ENCODE peak calls at places on chromosomes 2 and 18, in six cellular contexts. R is kidney, N is GM23248, O is IMR-90, Q is Panc1, I is heart left ventricle. A is an unnamed sample.
A peak's percentile ranks its signal among the peaks of the same experiment; 100 is the strongest.

GRCh38 chr2:16633632-16634430 is 31.8 kb downstream of the CYRIA start:
- DNase-seq in N (no peak), Q (no peak), I (no peak), R (no peak), O (peak; percentile 55), A (no peak)

GRCh38 chr2:33380661-33381183 is 95.7 kb upstream of the RASGRP3 start:
- DNase-seq in R (no peak), N (no peak), I (no peak), O (no peak), Q (no peak), A (no peak)

GRCh38 chr2:150232871-150233270 is 254.6 kb downstream of the RND3 start:
- DNase-seq in I (no peak), R (no peak), O (no peak), Q (no peak), N (no peak), A (no peak)

GRCh38 chr18:39863916-39864315 is 2091.1 kb upstream of the PIK3C3 start:
- DNase-seq in O (no peak), Q (no peak), N (no peak), I (no peak), R (no peak), A (no peak)

GRCh38 chr2:50143822-50144575 is 887.9 kb downstream of the NRXN1 start:
- DNase-seq in I (no peak), N (peak; percentile 71), R (no peak), O (no peak), Q (peak; percentile 35), A (no peak)

GRCh38 chr2:44130441-44130840 is 38.2 kb upstream of the PPM1B start:
- DNase-seq in R (no peak), O (peak; percentile 73), I (no peak), N (peak; percentile 72), Q (no peak), A (no peak)

GRCh38 chr2:224309216-224309615 is 92.7 kb downstream of the FAM124B start:
- DNase-seq in I (no peak), O (no peak), N (peak; percentile 37), Q (no peak), R (no peak), A (no peak)

GRCh38 chr2:33033524-33034150 is 86.9 kb downstream of the LTBP1 start:
- DNase-seq in N (peak; percentile 76), Q (no peak), O (peak; percentile 66), R (no peak), I (no peak), A (no peak)

GRCh38 chr18:46343940-46344372 is 239.8 kb downstream of the HAUS1 start:
- DNase-seq in R (no peak), N (no peak), I (peak; percentile 52), Q (no peak), O (no peak), A (no peak)

GRCh38 chr2:235171511-235172130 is 219.8 kb downstream of the SH3BP4 start:
- DNase-seq in Q (no peak), O (peak; percentile 81), N (peak; percentile 90), I (no peak), R (no peak), A (no peak)

GRCh38 chr2:46723346-46723745 is 192.3 kb downstream of the MCFD2 start:
- DNase-seq in I (no peak), Q (no peak), R (no peak), N (peak; percentile 33), O (no peak), A (no peak)

GRCh38 chr18:3983351-3983969 is 471.6 kb downstream of the DLGAP1 start:
- DNase-seq in N (peak; percentile 95), I (no peak), Q (no peak), R (no peak), O (peak; percentile 91), A (no peak)

GRCh38 chr2:132542953-132543569 is 126.5 kb downstream of the GPR39 start:
- DNase-seq in R (no peak), I (no peak), O (peak; percentile 16), N (no peak), Q (no peak), A (no peak)

GRCh38 chr2:157592374-157592773 is 36.3 kb downstream of the ACVR1C start:
- DNase-seq in I (no peak), R (no peak), Q (no peak), O (no peak), N (no peak), A (no peak)

GRCh38 chr18:51350081-51350480 is 152.6 kb upstream of the MEX3C start:
- DNase-seq in N (no peak), O (no peak), R (no peak), Q (no peak), I (no peak), A (no peak)

GRCh38 chr2:137199751-137200150 is 434.4 kb downstream of the THSD7B start:
- DNase-seq in Q (no peak), O (no peak), N (no peak), I (no peak), R (no peak), A (no peak)

GRCh38 chr2:120208381-120209353 is 14.5 kb downstream of the TMEM185B start:
- DNase-seq in R (no peak), I (no peak), Q (no peak), O (no peak), N (no peak), A (no peak)

GRCh38 chr2:190185380-190185779 is 122.9 kb upstream of the MSTN start:
- DNase-seq in N (no peak), O (no peak), Q (no peak), R (no peak), I (no peak), A (no peak)

GRCh38 chr2:234676859-234677450 is 180.1 kb upstream of the ARL4C start:
- DNase-seq in I (no peak), O (no peak), Q (no peak), N (no peak), R (no peak), A (no peak)

GRCh38 chr2:31888550-31888949 is 122.3 kb downstream of the MEMO1 start:
- DNase-seq in N (no peak), O (peak; percentile 6), R (no peak), I (no peak), Q (no peak), A (no peak)

GRCh38 chr2:3620834-3621233 is 25.9 kb downstream of the COLEC11 start:
- DNase-seq in Q (no peak), I (no peak), O (peak; percentile 24), N (no peak), R (no peak), A (no peak)

GRCh38 chr2:16617282-16618266 is 48.1 kb downstream of the CYRIA start:
- DNase-seq in Q (no peak), N (peak; percentile 60), O (peak; percentile 56), I (no peak), R (no peak), A (no peak)

GRCh38 chr2:200310545-200310971 is 4.1 kb downstream of the SPATS2L start:
- DNase-seq in R (no peak), N (peak; percentile 58), I (no peak), Q (no peak), O (peak; percentile 74), A (no peak)

GRCh38 chr2:102735431-102736130 is 26.2 kb upstream of the TMEM182 start:
- DNase-seq in I (no peak), N (no peak), R (no peak), Q (no peak), O (peak; percentile 15), A (no peak)

GRCh38 chr2:100921685-100922161 is 80.4 kb upstream of the RPL31 start:
- DNase-seq in O (peak; percentile 88), R (no peak), I (no peak), N (peak; percentile 83), Q (no peak), A (no peak)

GRCh38 chr18:40414155-40414754 is 1540.8 kb upstream of the PIK3C3 start:
- DNase-seq in Q (no peak), N (peak; percentile 55), I (no peak), R (no peak), O (peak; percentile 37), A (no peak)

GRCh38 chr2:203636896-203637818 is 69.3 kb upstream of the CD28 start:
- DNase-seq in Q (no peak), O (no peak), I (no peak), N (peak; percentile 81), R (no peak), A (no peak)

DNA sequence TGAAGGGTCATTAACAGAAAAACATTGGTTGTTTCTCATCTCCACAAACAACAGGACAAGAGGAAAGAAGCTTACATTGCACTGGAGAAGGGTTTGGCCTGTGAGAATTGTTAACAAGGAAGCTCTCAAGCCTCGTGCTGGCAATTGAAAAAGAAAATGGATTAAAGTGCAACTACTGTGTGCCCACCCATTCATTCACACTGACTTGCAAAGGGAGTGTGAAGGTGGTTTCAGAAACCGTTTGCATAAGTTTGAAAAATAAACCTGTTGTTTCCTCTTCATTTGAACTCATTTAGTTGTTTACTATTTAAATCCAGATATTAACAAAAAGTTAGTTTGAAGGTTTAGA is 68.6 kb upstream of the CD28 start:
- DNase-seq in R (no peak), I (no peak), N (no peak), O (no peak), Q (no peak), A (no peak)
- H3K4me3 ChIP-seq in R (no peak overlapping the region), I (no peak overlapping the region), N (no peak overlapping the region), O (no peak overlapping the region), Q (no peak overlapping the region), A (no peak overlapping the region)

GRCh38 chr2:144471316-144472045 is 48.4 kb downstream of the ZEB2 start:
- DNase-seq in R (no peak), N (no peak), O (no peak), Q (no peak), I (no peak), A (no peak)

GRCh38 chr2:144470819-144471218 is 49.1 kb downstream of the ZEB2 start:
- DNase-seq in O (no peak), N (peak; percentile 53), R (no peak), I (no peak), Q (no peak), A (no peak)

GRCh38 chr2:144470334-144470733 is 49.6 kb downstream of the ZEB2 start:
- DNase-seq in Q (no peak), I (no peak), R (no peak), O (no peak), N (no peak), A (no peak)

GRCh38 chr2:144472911-144473310 is 47.0 kb downstream of the ZEB2 start:
- DNase-seq in Q (no peak), N (no peak), O (no peak), I (no peak), R (no peak), A (no peak)

GRCh38 chr2:144472046-144472412 is 47.9 kb downstream of the ZEB2 start:
- DNase-seq in Q (no peak), O (no peak), R (no peak), N (no peak), I (no peak), A (no peak)
- H3K27ac ChIP-seq in Q (no peak overlapping the region), O (no peak overlapping the region), R (no peak overlapping the region), N (no peak overlapping the region), I (no peak overlapping the region), A (no peak overlapping the region)

GRCh38 chr2:182077451-182078142 is 91.9 kb downstream of the PPP1R1C start:
- DNase-seq in Q (peak; percentile 72), I (peak; percentile 30), O (peak; percentile 95), R (no peak), N (peak; percentile 88), A (no peak)
- H3K4me3 ChIP-seq in Q (no peak overlapping the region), I (no peak overlapping the region), O (no peak overlapping the region), R (no peak overlapping the region), N (no peak overlapping the region), A (no peak overlapping the region)

DNA sequence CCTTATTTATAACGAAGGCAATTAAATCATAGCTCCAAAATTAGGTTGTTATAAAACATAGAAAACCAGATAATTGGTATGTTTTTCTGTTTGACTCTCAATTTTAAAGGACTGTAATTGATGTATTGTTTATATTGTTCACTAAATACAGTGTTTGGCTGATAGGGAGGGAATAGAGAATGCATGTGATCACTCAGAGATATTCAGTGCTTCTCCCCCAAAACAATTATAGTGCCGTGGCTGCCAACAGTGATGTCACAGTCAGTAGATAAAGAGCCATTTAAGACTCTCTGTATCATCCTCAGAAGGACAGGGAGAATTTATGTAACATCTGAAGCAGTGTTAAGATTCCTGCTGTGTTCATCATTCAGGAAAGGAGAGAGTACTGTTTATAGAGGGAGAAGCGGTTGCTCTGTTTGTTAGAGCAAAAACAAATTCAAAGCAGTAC is 69.6 kb downstream of the PHLPP1 start:
- DNase-seq in N (peak; percentile 67), R (no peak), Q (no peak), O (peak; percentile 84), I (peak; percentile 26), A (no peak)
- H3K27ac ChIP-seq in N (peak overlapping the region; percentile 31), R (no peak overlapping the region), Q (no peak overlapping the region), O (no peak overlapping the region), I (no peak overlapping the region), A (peak overlapping the region; percentile 66)